ENCODE peak calls at places on chromosomes 11 and 22, in nine cellular contexts. One of them, this sample, is unnamed.

GRCh38 chr11:14981507-14981906 is 9.4 kb upstream of the CALCA start:
- DNase-seq in right lobe of liver: no peak
- DNase-seq in cardiac muscle cell: no peak
- DNase-seq in HCT116: no peak
- DNase-seq in left ventricle myocardium inferior: no peak
- DNase-seq in transverse colon: no peak
- DNase-seq in heart left ventricle: no peak
- DNase-seq in fibroblast of pulmonary artery: no peak
- DNase-seq in foreskin keratinocyte: no peak
- DNase-seq in this sample: no peak

GRCh38 chr11:15327786-15328231 is 213.1 kb downstream of the INSC start:
- DNase-seq in cardiac muscle cell: peak
- DNase-seq in left ventricle myocardium inferior: peak
- DNase-seq in HCT116: peak
- DNase-seq in transverse colon: peak
- DNase-seq in heart left ventricle: peak
- DNase-seq in fibroblast of pulmonary artery: peak
- DNase-seq in right lobe of liver: peak
- DNase-seq in foreskin keratinocyte: no peak
- DNase-seq in this sample: peak

GRCh38 chr11:32434387-32435151 is 770 bp downstream of the WT1 start:
- DNase-seq in transverse colon: no peak
- DNase-seq in cardiac muscle cell: peak
- DNase-seq in heart left ventricle: peak
- DNase-seq in right lobe of liver: no peak
- DNase-seq in fibroblast of pulmonary artery: peak
- DNase-seq in HCT116: no peak
- DNase-seq in foreskin keratinocyte: peak
- DNase-seq in left ventricle myocardium inferior: no peak
- DNase-seq in this sample: no peak

GRCh38 chr11:128412847-128413791 is 174.2 kb downstream of the ETS1 start:
- DNase-seq in transverse colon: no peak
- DNase-seq in cardiac muscle cell: no peak
- DNase-seq in HCT116: no peak
- DNase-seq in foreskin keratinocyte: no peak
- DNase-seq in heart left ventricle: no peak
- DNase-seq in fibroblast of pulmonary artery: no peak
- DNase-seq in left ventricle myocardium inferior: no peak
- DNase-seq in right lobe of liver: no peak
- DNase-seq in this sample: no peak

GRCh38 chr11:6653656-6654055 is 2.0 kb downstream of the DCHS1 start:
- DNase-seq in foreskin keratinocyte: no peak
- DNase-seq in left ventricle myocardium inferior: no peak
- DNase-seq in right lobe of liver: no peak
- DNase-seq in cardiac muscle cell: no peak
- DNase-seq in HCT116: no peak
- DNase-seq in fibroblast of pulmonary artery: no peak
- DNase-seq in heart left ventricle: no peak
- DNase-seq in transverse colon: no peak
- DNase-seq in this sample: no peak

GRCh38 chr11:24264868-24265267 is 232.0 kb upstream of the LUZP2 start:
- DNase-seq in right lobe of liver: no peak
- DNase-seq in HCT116: no peak
- DNase-seq in heart left ventricle: no peak
- DNase-seq in fibroblast of pulmonary artery: no peak
- DNase-seq in transverse colon: no peak
- DNase-seq in foreskin keratinocyte: no peak
- DNase-seq in cardiac muscle cell: no peak
- DNase-seq in left ventricle myocardium inferior: no peak
- DNase-seq in this sample: no peak

GRCh38 chr11:96393753-96394348 is 4.0 kb downstream of the JRKL start:
- DNase-seq in heart left ventricle: no peak
- DNase-seq in transverse colon: no peak
- DNase-seq in fibroblast of pulmonary artery: peak
- DNase-seq in HCT116: peak
- DNase-seq in left ventricle myocardium inferior: no peak
- DNase-seq in foreskin keratinocyte: peak
- DNase-seq in right lobe of liver: no peak
- DNase-seq in cardiac muscle cell: peak
- DNase-seq in this sample: peak

GRCh38 chr11:9726313-9727022 is 62.6 kb downstream of the SWAP70 start:
- DNase-seq in right lobe of liver: no peak
- DNase-seq in HCT116: peak
- DNase-seq in fibroblast of pulmonary artery: peak
- DNase-seq in foreskin keratinocyte: peak
- DNase-seq in heart left ventricle: no peak
- DNase-seq in left ventricle myocardium inferior: no peak
- DNase-seq in cardiac muscle cell: peak
- DNase-seq in transverse colon: no peak
- DNase-seq in this sample: peak

GRCh38 chr11:83193315-83194283 is at the start of gene ANKRD42:
- DNase-seq in cardiac muscle cell: peak
- DNase-seq in fibroblast of pulmonary artery: peak
- DNase-seq in HCT116: peak
- DNase-seq in foreskin keratinocyte: peak
- DNase-seq in transverse colon: peak
- DNase-seq in left ventricle myocardium inferior: peak
- DNase-seq in right lobe of liver: peak
- DNase-seq in heart left ventricle: peak
- DNase-seq in this sample: peak

GRCh38 chr11:68825603-68826002 is 16.1 kb downstream of the CPT1A start:
- DNase-seq in left ventricle myocardium inferior: no peak
- DNase-seq in HCT116: peak
- DNase-seq in fibroblast of pulmonary artery: no peak
- DNase-seq in right lobe of liver: no peak
- DNase-seq in cardiac muscle cell: no peak
- DNase-seq in foreskin keratinocyte: no peak
- DNase-seq in transverse colon: peak
- DNase-seq in heart left ventricle: no peak
- DNase-seq in this sample: no peak
- TF ChIP-seq CTCF in left ventricle myocardium inferior: no peak
- TF ChIP-seq CTCF in HCT116: peak
- TF ChIP-seq CTCF in fibroblast of pulmonary artery: no peak
- TF ChIP-seq CTCF in right lobe of liver: no peak
- TF ChIP-seq CTCF in cardiac muscle cell: no peak
- TF ChIP-seq CTCF in foreskin keratinocyte: peak
- TF ChIP-seq CTCF in transverse colon: peak
- TF ChIP-seq CTCF in heart left ventricle: no peak
- TF ChIP-seq CTCF in this sample: peak

GRCh38 chr22:27639180-27640086 is 162.1 kb downstream of the MN1 start:
- DNase-seq in left ventricle myocardium inferior: no peak
- DNase-seq in heart left ventricle: no peak
- DNase-seq in HCT116: no peak
- DNase-seq in cardiac muscle cell: no peak
- DNase-seq in right lobe of liver: no peak
- DNase-seq in foreskin keratinocyte: no peak
- DNase-seq in fibroblast of pulmonary artery: no peak
- DNase-seq in transverse colon: no peak
- DNase-seq in this sample: no peak

GRCh38 chr22:27644566-27644965 is 157.0 kb downstream of the MN1 start:
- DNase-seq in left ventricle myocardium inferior: no peak
- DNase-seq in heart left ventricle: no peak
- DNase-seq in right lobe of liver: no peak
- DNase-seq in transverse colon: no peak
- DNase-seq in HCT116: no peak
- DNase-seq in fibroblast of pulmonary artery: no peak
- DNase-seq in foreskin keratinocyte: no peak
- DNase-seq in cardiac muscle cell: no peak
- DNase-seq in this sample: no peak

GRCh38 chr22:27642104-27642800 is 159.3 kb downstream of the MN1 start:
- DNase-seq in HCT116: no peak
- DNase-seq in transverse colon: no peak
- DNase-seq in heart left ventricle: no peak
- DNase-seq in fibroblast of pulmonary artery: no peak
- DNase-seq in left ventricle myocardium inferior: no peak
- DNase-seq in foreskin keratinocyte: no peak
- DNase-seq in cardiac muscle cell: no peak
- DNase-seq in right lobe of liver: no peak
- DNase-seq in this sample: no peak

GRCh38 chr22:27638329-27639179 is 163.0 kb downstream of the MN1 start:
- DNase-seq in foreskin keratinocyte: no peak
- DNase-seq in cardiac muscle cell: no peak
- DNase-seq in fibroblast of pulmonary artery: no peak
- DNase-seq in right lobe of liver: no peak
- DNase-seq in transverse colon: no peak
- DNase-seq in heart left ventricle: no peak
- DNase-seq in HCT116: no peak
- DNase-seq in left ventricle myocardium inferior: no peak
- DNase-seq in this sample: no peak

DNA sequence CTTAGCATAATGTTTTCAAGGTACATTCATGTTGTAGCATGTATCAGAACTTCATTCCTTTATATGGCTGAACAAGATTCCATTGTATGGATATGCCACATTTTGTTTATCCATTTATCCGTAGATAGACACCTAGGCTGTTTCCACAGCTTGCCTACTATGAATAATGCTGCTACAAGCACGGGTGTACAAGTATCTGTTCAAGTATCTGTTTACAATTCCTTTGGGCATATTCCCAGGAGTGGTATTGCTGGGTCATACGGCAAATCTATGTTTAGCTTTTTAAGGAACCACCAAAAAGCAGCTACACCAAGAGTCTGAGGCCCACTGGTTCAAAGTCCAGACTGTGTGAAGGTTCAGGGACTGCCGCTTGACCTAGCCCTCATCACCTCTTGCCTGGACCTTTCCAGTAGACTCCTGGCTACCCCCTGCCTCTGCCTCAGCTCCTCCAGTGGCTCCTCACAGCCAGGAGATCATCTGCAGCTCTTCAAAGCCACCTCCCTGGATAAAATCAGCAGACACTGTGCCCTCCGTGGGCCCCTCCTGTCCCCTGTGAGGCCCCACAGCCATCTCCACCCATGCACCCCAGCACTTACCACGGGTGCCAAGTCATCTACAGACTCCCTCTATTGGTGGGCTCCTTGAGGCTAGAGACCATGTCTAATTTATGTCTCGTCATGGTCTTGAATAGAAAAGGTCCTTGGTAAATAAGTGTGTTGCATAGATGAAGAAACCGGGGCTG is 160.3 kb downstream of the MN1 start:
- DNase-seq in fibroblast of pulmonary artery: no peak
- DNase-seq in HCT116: no peak
- DNase-seq in transverse colon: no peak
- DNase-seq in heart left ventricle: no peak
- DNase-seq in foreskin keratinocyte: peak
- DNase-seq in right lobe of liver: no peak
- DNase-seq in cardiac muscle cell: no peak
- DNase-seq in left ventricle myocardium inferior: no peak
- DNase-seq in this sample: no peak
- TF ChIP-seq CTCF in fibroblast of pulmonary artery: no peak
- TF ChIP-seq CTCF in HCT116: no peak
- TF ChIP-seq CTCF in transverse colon: no peak
- TF ChIP-seq CTCF in heart left ventricle: no peak
- TF ChIP-seq CTCF in foreskin keratinocyte: no peak
- TF ChIP-seq CTCF in right lobe of liver: no peak
- TF ChIP-seq CTCF in cardiac muscle cell: no peak
- TF ChIP-seq CTCF in left ventricle myocardium inferior: no peak
- TF ChIP-seq CTCF in this sample: no peak

GRCh38 chr11:134048028-134048427 is 20.8 kb upstream of the JAM3 start:
- DNase-seq in transverse colon: no peak
- DNase-seq in cardiac muscle cell: no peak
- DNase-seq in foreskin keratinocyte: no peak
- DNase-seq in right lobe of liver: no peak
- DNase-seq in heart left ventricle: no peak
- DNase-seq in HCT116: no peak
- DNase-seq in fibroblast of pulmonary artery: no peak
- DNase-seq in left ventricle myocardium inferior: no peak
- DNase-seq in this sample: no peak

GRCh38 chr11:134044514-134045284 is 24.2 kb upstream of the JAM3 start:
- DNase-seq in heart left ventricle: no peak
- DNase-seq in cardiac muscle cell: no peak
- DNase-seq in foreskin keratinocyte: no peak
- DNase-seq in transverse colon: no peak
- DNase-seq in HCT116: no peak
- DNase-seq in right lobe of liver: no peak
- DNase-seq in left ventricle myocardium inferior: no peak
- DNase-seq in fibroblast of pulmonary artery: no peak
- DNase-seq in this sample: no peak

GRCh38 chr11:134047586-134047999 is 21.3 kb upstream of the JAM3 start:
- DNase-seq in HCT116: no peak
- DNase-seq in foreskin keratinocyte: no peak
- DNase-seq in heart left ventricle: peak
- DNase-seq in right lobe of liver: no peak
- DNase-seq in transverse colon: peak
- DNase-seq in fibroblast of pulmonary artery: peak
- DNase-seq in left ventricle myocardium inferior: peak
- DNase-seq in cardiac muscle cell: peak
- DNase-seq in this sample: no peak

GRCh38 chr11:134046681-134047449 is 22.0 kb upstream of the JAM3 start:
- DNase-seq in cardiac muscle cell: no peak
- DNase-seq in foreskin keratinocyte: no peak
- DNase-seq in heart left ventricle: no peak
- DNase-seq in HCT116: no peak
- DNase-seq in fibroblast of pulmonary artery: no peak
- DNase-seq in right lobe of liver: no peak
- DNase-seq in transverse colon: no peak
- DNase-seq in left ventricle myocardium inferior: no peak
- DNase-seq in this sample: no peak

DNA sequence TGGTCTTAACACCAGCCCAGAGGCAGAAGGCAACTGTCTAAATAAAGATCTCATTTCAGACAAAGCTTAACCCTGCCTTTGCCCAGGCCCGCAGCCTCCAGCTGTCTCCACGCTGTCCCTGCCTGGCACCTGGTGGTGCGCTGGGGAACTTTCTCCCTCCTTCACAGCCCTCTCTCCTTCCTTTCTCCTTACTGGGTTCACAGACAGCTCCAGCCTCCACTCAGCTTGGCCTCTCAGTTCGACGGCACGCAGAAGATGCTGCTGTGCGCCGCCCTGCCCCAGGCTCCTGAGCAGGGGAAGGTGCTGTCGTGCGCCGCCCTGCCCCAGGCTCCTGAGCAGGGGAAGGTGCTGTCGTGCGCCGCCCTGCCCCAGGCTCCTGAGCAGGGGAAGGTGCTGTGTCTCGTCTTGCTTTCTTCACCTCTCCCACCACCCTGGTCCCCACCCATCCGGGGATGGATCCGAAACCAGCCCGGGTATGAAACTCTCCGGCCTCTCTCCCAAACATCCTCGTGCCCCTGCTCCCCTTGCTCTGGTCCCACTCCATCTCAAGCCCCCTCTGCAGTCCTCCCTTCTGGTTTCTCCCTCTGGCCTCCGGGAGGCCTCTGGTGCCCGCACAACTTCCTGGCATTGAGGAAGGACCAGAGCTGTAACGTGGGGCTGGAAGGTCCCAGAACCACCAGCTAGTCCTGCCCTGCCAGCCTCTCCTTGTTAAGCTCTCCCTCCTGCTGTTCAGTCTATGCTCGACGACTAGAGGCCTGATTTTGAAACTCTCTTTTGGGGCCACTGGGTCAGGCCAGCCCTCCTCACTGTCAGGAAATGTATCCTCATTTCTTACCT is 22.9 kb upstream of the JAM3 start:
- DNase-seq in left ventricle myocardium inferior: peak
- DNase-seq in fibroblast of pulmonary artery: no peak
- DNase-seq in cardiac muscle cell: peak
- DNase-seq in heart left ventricle: no peak
- DNase-seq in transverse colon: no peak
- DNase-seq in foreskin keratinocyte: no peak
- DNase-seq in HCT116: no peak
- DNase-seq in right lobe of liver: no peak
- DNase-seq in this sample: no peak
- TF ChIP-seq CTCF in left ventricle myocardium inferior: peak
- TF ChIP-seq CTCF in fibroblast of pulmonary artery: peak
- TF ChIP-seq CTCF in cardiac muscle cell: peak
- TF ChIP-seq CTCF in heart left ventricle: peak
- TF ChIP-seq CTCF in transverse colon: peak
- TF ChIP-seq CTCF in foreskin keratinocyte: peak
- TF ChIP-seq CTCF in HCT116: peak
- TF ChIP-seq CTCF in right lobe of liver: no peak
- TF ChIP-seq CTCF in this sample: peak

GRCh38 chr11:69253028-69253427 is 40.9 kb upstream of the MYEOV start:
- DNase-seq in foreskin keratinocyte: peak
- DNase-seq in HCT116: peak
- DNase-seq in right lobe of liver: no peak
- DNase-seq in cardiac muscle cell: peak
- DNase-seq in fibroblast of pulmonary artery: peak
- DNase-seq in heart left ventricle: no peak
- DNase-seq in transverse colon: no peak
- DNase-seq in left ventricle myocardium inferior: no peak
- DNase-seq in this sample: no peak
- TF ChIP-seq CTCF in foreskin keratinocyte: no peak
- TF ChIP-seq CTCF in HCT116: no peak
- TF ChIP-seq CTCF in right lobe of liver: no peak
- TF ChIP-seq CTCF in cardiac muscle cell: no peak
- TF ChIP-seq CTCF in fibroblast of pulmonary artery: no peak
- TF ChIP-seq CTCF in heart left ventricle: no peak
- TF ChIP-seq CTCF in transverse colon: no peak
- TF ChIP-seq CTCF in left ventricle myocardium inferior: no peak
- TF ChIP-seq CTCF in this sample: no peak

This sample was measured in GM10248.